ENCODE peak calls at places on chromosome 19, in ten cellular contexts. I is Peyer's patch, R is uterus, A is GM12891, D is prostate gland, G is A549, K is heart left ventricle, V is esophagus squamous epithelium, C is tibial nerve, E is IMR-90. L is an unnamed sample.

GRCh38 chr19:19643158-19644053 is at the start of gene GMIP:
- DNase-seq in A (peak), V (peak), E (peak), D (peak), I (peak), K (peak), R (peak), G (peak), C (peak), L (peak)

GRCh38 chr19:14686411-14686810 is 3.4 kb upstream of the ZNF333 start:
- DNase-seq in E (peak), D (no peak), V (no peak), R (no peak), K (no peak), A (no peak), G (peak), C (no peak), I (peak), L (no peak)

GRCh38 chr19:53982611-53983010 is 8.8 kb upstream of the CACNG6 start:
- DNase-seq in K (peak), C (no peak), E (no peak), I (no peak), A (no peak), D (peak), V (no peak), R (peak), G (peak), L (no peak)

GRCh38 chr19:29326849-29327840 is 114.2 kb upstream of the UQCRFS1 start:
- DNase-seq in V (no peak), R (no peak), D (peak), I (no peak), K (no peak), C (no peak), E (no peak), G (no peak), A (no peak), L (no peak)

GRCh38 chr19:46471116-46471733 is at the start of gene PNMA8A:
- DNase-seq in V (no peak), A (no peak), D (no peak), K (peak), R (peak), E (peak), C (no peak), I (no peak), G (peak), L (no peak)

GRCh38 chr19:21460686-21461085 is 44.7 kb upstream of the ZNF429 start:
- DNase-seq in E (no peak), V (no peak), I (no peak), A (no peak), G (no peak), D (no peak), K (no peak), C (no peak), R (no peak), L (no peak)

GRCh38 chr19:30898353-30899103 is 450.7 kb downstream of the TSHZ3 start:
- DNase-seq in G (no peak), R (no peak), E (no peak), A (no peak), K (no peak), I (no peak), V (no peak), D (no peak), C (no peak), L (no peak)

GRCh38 chr19:17117250-17117789 is 41.7 kb downstream of the MYO9B start:
- DNase-seq in C (no peak), I (no peak), D (no peak), V (no peak), G (no peak), A (no peak), R (no peak), K (no peak), E (no peak), L (no peak)

GRCh38 chr19:6248341-6248740 is 31.4 kb downstream of the MLLT1 start:
- DNase-seq in G (no peak), V (no peak), R (no peak), C (no peak), I (no peak), K (no peak), E (no peak), A (no peak), D (no peak), L (no peak)

GRCh38 chr19:28605501-28606268 is 607.3 kb downstream of the UQCRFS1 start:
- DNase-seq in E (no peak), A (no peak), D (no peak), R (no peak), V (no peak), C (no peak), G (no peak), I (no peak), K (no peak), L (no peak)

GRCh38 chr19:16064209-16064889 is 11.9 kb upstream of the TPM4 start:
- DNase-seq in V (no peak), A (no peak), I (no peak), C (no peak), G (no peak), R (no peak), E (no peak), D (no peak), K (no peak), L (no peak)

GRCh38 chr19:11418166-11418517 is 972 bp downstream of the RGL3 start:
- DNase-seq in I (no peak), V (no peak), R (no peak), C (no peak), E (no peak), D (no peak), G (no peak), K (no peak), A (no peak), L (no peak)

GRCh38 chr19:10122066-10122465 is 2.4 kb upstream of the EIF3G start:
- DNase-seq in R (no peak), V (no peak), E (peak), A (no peak), I (no peak), C (no peak), D (no peak), G (no peak), K (no peak), L (no peak)

DNA sequence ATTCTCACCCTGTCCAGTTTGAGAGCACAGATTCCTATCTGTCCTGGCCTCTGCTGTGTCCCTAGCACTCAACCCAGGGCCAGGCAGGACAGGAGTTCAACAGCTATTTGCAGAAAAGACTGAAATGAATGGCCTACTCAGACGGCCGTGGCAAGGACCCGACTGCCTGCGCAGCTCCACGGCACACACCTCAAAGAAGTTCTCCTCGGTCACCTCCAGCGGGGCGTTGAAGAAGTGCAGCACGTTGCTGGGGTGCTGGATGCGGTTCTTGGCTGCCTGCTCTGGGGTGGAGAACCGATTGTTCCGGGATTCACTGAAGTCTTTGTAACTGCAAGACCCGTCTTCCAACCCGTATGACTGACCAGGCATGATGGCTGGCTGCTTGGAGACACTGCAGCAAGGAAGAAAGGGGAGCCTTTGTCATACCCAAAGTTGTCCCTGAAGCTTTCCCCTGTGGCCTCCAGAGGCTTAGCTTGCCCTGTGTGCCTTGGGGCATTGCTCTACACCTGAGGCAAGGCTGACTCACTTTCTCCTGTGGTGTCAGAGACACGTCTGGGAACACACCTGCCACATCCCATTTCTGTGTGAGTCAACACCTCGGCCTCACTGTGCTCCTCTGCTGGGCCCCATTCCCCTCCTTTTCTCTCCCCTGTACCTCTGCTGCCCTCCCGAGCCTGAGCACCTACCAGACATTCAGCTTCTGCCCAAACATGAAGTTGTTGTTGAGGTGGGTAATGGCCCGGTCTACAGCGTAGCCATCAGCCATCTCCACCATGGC is 6.8 kb upstream of the ECH1 start:
- DNase-seq in K (no peak), D (no peak), V (no peak), A (no peak), C (no peak), I (no peak), E (no peak), G (peak), R (no peak), L (no peak)
- TF ChIP-seq POLR2A in K (no peak), D (no peak), V (no peak), A (peak), C (no peak), I (no peak), E (no peak), G (no peak), R (no peak), L (no peak)

DNA sequence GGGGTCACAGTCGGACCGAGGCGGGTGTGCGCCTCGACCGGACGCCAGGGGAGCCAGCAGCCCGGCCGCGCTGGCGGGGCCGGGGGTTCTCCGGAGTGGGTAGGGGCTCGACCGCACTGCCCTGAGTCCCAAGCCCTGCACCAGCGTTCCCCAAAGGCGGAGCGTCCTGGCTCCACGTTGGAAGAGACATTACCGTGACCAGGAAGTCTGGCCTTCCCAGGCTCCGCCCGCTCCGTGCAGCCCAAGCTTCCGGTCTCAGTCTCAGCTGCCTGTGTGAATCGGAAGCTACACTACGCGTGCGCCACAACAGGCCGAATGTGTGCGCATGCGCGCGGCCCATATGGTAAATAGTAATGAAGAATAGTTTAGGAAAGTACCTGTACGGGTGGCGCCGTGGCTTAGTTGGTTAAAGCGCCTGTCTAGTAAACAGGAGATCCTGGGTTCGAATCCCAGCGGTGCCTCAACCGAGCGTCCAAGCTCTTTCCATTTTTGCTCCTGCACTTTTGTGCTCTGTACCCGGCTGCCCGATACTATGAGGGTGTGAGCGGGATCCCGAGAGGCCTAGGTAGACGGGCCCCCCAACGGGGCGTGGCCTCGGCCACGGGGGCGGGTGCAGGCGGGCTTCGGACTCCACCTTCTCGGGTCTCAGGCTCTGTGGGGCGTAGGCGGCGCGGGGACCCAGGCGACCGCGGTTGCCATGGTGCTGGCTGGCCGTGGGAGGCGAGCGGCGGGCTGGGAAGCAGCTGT is 17.3 kb upstream of the LRP3 start:
- DNase-seq in G (peak), V (peak), D (peak), C (peak), R (peak), E (peak), A (peak), K (peak), I (peak), L (peak)
- TF ChIP-seq POLR2A in G (peak), V (no peak), D (peak), C (peak), R (peak), E (peak), A (peak), K (peak), I (peak), L (peak)

GRCh38 chr19:49333426-49334288 is 1.5 kb upstream of the CD37 start:
- DNase-seq in I (peak), E (peak), C (no peak), G (no peak), D (no peak), K (peak), R (no peak), V (no peak), A (no peak), L (no peak)
- TF ChIP-seq POLR2A in I (no peak), E (no peak), C (no peak), G (no peak), D (no peak), K (no peak), R (no peak), V (no peak), A (peak), L (no peak)

DNA sequence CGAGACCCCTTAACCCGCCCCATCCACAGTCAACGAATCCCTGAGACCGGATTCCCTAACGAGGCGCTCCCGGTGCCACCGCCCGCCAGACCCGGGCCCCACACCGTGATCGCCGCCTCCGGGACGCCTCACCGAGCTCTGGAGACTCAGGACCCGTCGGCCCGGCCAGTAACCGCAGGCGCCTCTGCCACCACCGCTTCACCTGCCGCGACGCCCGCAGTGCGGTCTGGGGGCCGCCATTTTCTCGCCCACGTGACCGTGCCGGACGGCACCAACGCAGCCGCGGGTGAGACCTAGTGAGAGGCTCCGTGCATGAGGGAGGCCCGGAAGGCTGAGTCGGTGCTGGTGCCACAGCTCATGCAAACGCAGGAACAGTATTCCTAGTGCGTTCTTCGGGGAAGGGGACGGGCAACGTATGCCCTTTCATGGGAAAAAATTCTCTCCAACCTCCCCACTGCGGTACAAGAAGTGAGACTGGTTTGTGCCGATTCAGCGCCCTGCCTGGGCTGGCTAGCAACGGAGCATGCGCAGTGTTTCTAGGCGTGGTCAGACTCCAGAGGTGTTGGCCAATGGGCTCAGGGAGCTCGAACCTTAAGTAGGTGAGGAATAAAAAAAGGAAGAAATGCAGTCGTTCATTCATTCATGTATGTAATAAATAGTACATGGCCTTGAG is at the start of gene DOHH:
- DNase-seq in K (peak), A (peak), I (peak), G (peak), C (peak), V (peak), R (peak), E (peak), D (peak), L (peak)
- TF ChIP-seq POLR2A in K (no peak), A (peak), I (no peak), G (peak), C (no peak), V (no peak), R (peak), E (peak), D (peak), L (peak)

DNA sequence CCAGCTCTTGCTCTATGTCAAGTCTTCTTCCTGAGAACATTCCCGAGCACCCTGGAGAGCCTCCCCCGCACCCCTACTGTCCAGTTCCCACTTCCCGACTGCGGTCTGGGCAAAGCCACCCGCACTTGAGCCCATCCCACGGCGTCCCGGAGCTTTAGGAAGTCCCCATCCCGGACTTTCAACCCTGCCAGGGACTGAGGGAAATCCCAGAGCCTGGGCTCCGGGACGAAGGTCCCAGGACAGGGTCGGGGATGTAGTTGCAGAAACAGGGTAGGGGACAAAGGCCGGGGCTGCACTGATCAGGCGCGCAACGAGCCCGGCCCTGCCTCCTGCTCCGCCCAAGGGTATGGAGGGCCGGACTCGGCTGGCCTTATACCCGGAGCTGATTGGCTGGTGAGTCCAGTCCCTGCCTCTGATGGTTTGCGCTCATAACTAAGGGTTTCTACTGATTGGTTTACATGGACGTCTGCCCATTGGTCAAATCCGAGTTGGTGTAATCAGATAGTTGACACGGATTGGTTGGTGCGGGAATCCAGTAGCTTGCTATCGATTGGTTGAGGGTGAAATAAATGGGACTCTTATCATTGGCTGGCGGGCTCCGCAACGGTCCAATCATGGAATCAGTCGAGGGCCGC is 824 bp upstream of the MPND start:
- DNase-seq in G (peak), I (peak), R (peak), D (peak), C (peak), V (peak), K (peak), E (peak), A (peak), L (peak)
- TF ChIP-seq POLR2A in G (peak), I (peak), R (peak), D (peak), C (peak), V (no peak), K (peak), E (peak), A (peak), L (peak)

GRCh38 chr19:39825093-39825463 is 8.9 kb downstream of the DYRK1B start:
- DNase-seq in E (no peak), V (no peak), G (no peak), K (no peak), I (no peak), R (no peak), A (no peak), D (no peak), C (no peak), L (no peak)

GRCh38 chr19:39823693-39824092 is 10.3 kb downstream of the DYRK1B start:
- DNase-seq in G (no peak), E (no peak), K (no peak), R (no peak), D (no peak), V (no peak), C (no peak), I (no peak), A (no peak), L (no peak)

GRCh38 chr19:39826311-39826945 is 7.5 kb downstream of the DYRK1B start:
- DNase-seq in C (no peak), K (no peak), E (no peak), V (no peak), G (no peak), R (no peak), I (no peak), A (no peak), D (no peak), L (no peak)

GRCh38 chr19:39825531-39826076 is 8.4 kb downstream of the DYRK1B start:
- DNase-seq in C (no peak), K (peak), G (no peak), I (no peak), D (no peak), A (no peak), E (no peak), V (no peak), R (no peak), L (no peak)

GRCh38 chr19:39824143-39825092 is 9.5 kb downstream of the DYRK1B start:
- DNase-seq in C (peak), K (peak), V (peak), I (peak), A (peak), E (peak), R (peak), G (no peak), D (peak), L (peak)
- TF ChIP-seq POLR2A in C (no peak), K (peak), V (no peak), I (no peak), A (no peak), E (peak), R (no peak), G (no peak), D (peak), L (peak)

GRCh38 chr19:13155472-13156284 is 5.5 kb downstream of the IER2 start:
- DNase-seq in D (peak), V (peak), K (peak), E (peak), A (no peak), C (peak), G (peak), I (peak), R (peak), L (peak)
- TF ChIP-seq POLR2A in D (no peak), V (no peak), K (peak), E (peak), A (peak), C (no peak), G (no peak), I (no peak), R (no peak), L (peak)

DNA sequence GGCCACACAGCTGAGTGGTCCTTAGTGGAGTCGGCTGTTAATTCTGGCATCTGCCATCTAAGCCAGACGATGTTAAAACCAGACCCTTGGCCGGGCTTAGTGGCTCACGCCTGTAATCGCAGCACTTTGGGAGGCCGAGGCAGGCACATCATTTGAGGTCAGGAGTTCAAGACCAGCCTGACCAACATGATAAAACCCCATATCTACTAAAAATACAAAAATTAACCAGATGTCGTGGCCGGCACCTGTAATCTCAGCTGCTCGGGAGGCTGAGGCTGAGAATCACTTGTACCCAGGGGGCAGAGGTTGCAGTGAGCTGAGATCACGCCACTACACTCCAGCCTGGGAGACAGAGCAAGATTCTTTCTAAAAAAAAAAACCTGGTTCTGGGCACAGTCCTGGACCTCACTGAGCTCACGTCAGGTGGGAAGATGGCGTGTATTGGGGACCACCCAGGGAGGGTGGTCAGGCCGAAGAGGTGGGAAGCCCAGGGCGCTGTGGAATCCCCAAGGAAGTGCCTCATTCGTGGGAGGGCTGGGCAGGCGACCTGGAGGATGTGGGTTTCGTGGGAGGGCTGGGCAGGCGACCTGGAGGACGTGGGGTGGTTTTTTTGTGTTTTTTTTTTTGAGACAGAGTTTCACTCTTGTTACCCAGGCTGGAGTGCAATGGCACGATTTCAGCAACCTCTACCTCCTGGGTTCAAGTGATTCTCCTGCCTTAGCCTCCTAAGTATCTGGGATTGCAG is 18.4 kb upstream of the MISP start:
- DNase-seq in I (no peak), R (no peak), D (no peak), E (no peak), C (no peak), V (no peak), A (no peak), G (no peak), K (no peak), L (no peak)
- TF ChIP-seq POLR2A in I (no peak), R (no peak), D (no peak), E (no peak), C (no peak), V (no peak), A (no peak), G (no peak), K (no peak), L (no peak)

GRCh38 chr19:45469132-45469834 is 1.5 kb downstream of the FOSB start:
- DNase-seq in E (peak), R (peak), D (peak), C (peak), G (peak), K (peak), I (peak), A (peak), V (peak), L (no peak)
- TF ChIP-seq POLR2A in E (no peak), R (peak), D (peak), C (no peak), G (peak), K (peak), I (peak), A (peak), V (no peak), L (no peak)

GRCh38 chr19:12954150-12954962 is 2.7 kb downstream of the GADD45GIP1 start:
- DNase-seq in A (no peak), E (no peak), I (no peak), R (no peak), C (no peak), D (no peak), G (no peak), K (no peak), V (no peak), L (no peak)
- TF ChIP-seq POLR2A in A (peak), E (no peak), I (no peak), R (no peak), C (no peak), D (no peak), G (no peak), K (no peak), V (no peak), L (no peak)